ENCODE peak calls at places on chromosomes 12 and 14, in four cellular contexts. L is WTC11, S is K562, Q is A549. H is an unnamed sample.

GRCh38 chr14:100827751-100828447 is 2.0 kb downstream of the MEG3 start:
- DNase-seq in L (peak), S (peak), Q (no peak), H (no peak)

GRCh38 chr12:28021704-28022103 is 49.2 kb upstream of the PTHLH start:
- DNase-seq in L (no peak), S (no peak), Q (peak), H (peak)

GRCh38 chr12:122021822-122022392 is at the start of gene BCL7A:
- DNase-seq in L (peak), S (peak), Q (peak), H (peak)

GRCh38 chr12:11798856-11799530 is 149.5 kb downstream of the ETV6 start:
- DNase-seq in L (no peak), S (peak), Q (no peak), H (peak)

GRCh38 chr14:72700338-72701231 is 193.3 kb downstream of the DPF3 start:
- DNase-seq in L (no peak), S (no peak), Q (no peak), H (no peak)

GRCh38 chr12:104455594-104456416 is 943 bp upstream of the CHST11 start:
- DNase-seq in L (no peak), S (no peak), Q (no peak), H (no peak)

GRCh38 chr14:105908481-105908911 is 382.1 kb downstream of the TMEM121 start:
- DNase-seq in L (no peak), S (no peak), Q (no peak), H (no peak)

GRCh38 chr12:49824886-49825285 is 3.3 kb downstream of the NCKAP5L start:
- DNase-seq in L (no peak), S (no peak), Q (no peak), H (no peak)

GRCh38 chr14:77660754-77661153 is 44.3 kb upstream of the SPTLC2 start:
- DNase-seq in L (no peak), S (no peak), Q (no peak), H (no peak)

GRCh38 chr14:104685998-104686610 is 3.3 kb upstream of the INF2 start:
- DNase-seq in L (no peak), S (no peak), Q (no peak), H (no peak)

GRCh38 chr12:53530920-53531319 is 23.6 kb upstream of the NPFF start:
- DNase-seq in L (no peak), S (no peak), Q (no peak), H (no peak)

GRCh38 chr14:103848720-103849077 is 1.3 kb upstream of the PPP1R13B start:
- DNase-seq in L (no peak), S (no peak), Q (no peak), H (no peak)

DNA sequence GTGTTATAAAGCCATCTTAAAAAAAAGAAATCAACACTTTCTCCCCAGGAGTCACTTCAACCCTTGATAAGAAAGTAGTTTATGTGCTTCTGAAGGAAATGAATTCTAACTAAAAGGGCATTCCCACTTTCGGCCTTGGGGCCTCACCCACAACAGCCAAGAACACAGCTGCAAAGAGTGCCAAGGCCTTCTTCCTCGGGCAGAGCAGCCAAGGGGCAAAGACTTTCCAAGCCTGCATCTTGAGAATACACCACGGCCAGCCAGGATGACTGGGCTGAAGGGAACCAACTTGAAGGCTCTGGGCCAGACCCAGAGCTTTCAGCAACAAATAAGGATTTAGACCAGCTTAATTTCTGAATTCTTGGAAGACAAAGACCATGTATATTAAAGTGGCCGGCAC is 60.4 kb upstream of the FOXN3 start:
- DNase-seq in L (no peak), S (no peak), Q (no peak), H (no peak)
- TF ChIP-seq HMGXB4 in L (no peak), S (no peak), Q (no peak), H (no peak)

GRCh38 chr14:47917344-47917954 is 242.0 kb upstream of the MDGA2 start:
- DNase-seq in L (peak), S (no peak), Q (no peak), H (peak)
- TF ChIP-seq HMGXB4 in L (no peak), S (no peak), Q (no peak), H (no peak)

GRCh38 chr12:66661357-66661756 is 17.5 kb downstream of the GRIP1 start:
- DNase-seq in L (no peak), S (no peak), Q (no peak), H (no peak)
- TF ChIP-seq HMGXB4 in L (no peak), S (no peak), Q (no peak), H (no peak)

GRCh38 chr14:67446371-67447032 is 34.5 kb upstream of the PLEK2 start:
- DNase-seq in L (no peak), S (no peak), Q (no peak), H (no peak)
- TF ChIP-seq HMGXB4 in L (no peak), S (no peak), Q (no peak), H (no peak)

GRCh38 chr12:79206871-79207270 is 342.3 kb downstream of the SYT1 start:
- DNase-seq in L (no peak), S (no peak), Q (no peak), H (no peak)

DNA sequence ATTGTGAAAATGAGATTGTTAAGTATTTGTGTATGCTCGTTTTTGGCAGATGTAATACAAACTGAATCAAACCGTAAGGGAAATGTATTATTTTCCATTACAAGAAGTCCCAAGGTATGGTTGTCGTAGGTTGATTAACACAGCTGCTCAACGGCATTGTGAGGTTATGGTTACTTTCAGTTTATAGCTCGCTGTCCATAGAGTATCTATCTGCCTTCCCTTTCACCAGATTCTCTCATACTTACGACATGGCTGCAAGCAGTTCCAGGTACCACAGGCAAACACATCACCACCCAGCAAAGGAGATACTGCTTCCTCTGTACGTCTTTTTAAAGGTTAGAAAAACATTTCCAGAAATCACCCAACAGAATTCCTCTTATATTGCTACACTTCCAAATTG is 338.5 kb downstream of the SYT1 start:
- DNase-seq in L (no peak), S (no peak), Q (peak), H (no peak)
- TF ChIP-seq HMGXB4 in L (no peak), S (no peak), Q (no peak), H (no peak)

DNA sequence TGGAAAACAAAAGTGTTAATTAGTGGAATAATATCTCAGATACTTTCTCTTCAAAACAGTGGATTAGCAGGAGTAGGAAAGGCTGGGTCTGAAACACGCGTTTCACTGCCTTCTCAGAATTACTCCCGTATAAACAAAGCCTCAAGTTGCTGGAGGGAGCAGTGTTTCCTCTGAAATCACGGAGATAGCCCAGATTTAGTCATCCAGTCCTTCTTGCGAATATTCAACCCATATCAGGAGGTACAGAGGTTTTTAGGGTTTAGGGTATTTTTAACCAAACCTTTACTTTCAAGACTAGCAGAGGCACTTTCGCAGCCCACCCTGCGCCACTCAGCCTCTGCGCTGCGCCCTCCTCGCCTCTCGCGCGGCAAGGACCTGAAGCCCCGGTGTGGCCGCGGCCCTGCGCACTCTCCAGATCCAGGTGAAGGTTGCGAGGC is 2.1 kb upstream of the SAMD4A start:
- DNase-seq in L (no peak), S (peak), Q (no peak), H (peak)
- TF ChIP-seq HMGXB4 in L (no peak), S (no peak), Q (no peak), H (no peak)

GRCh38 chr14:93994919-93995682 is 2.0 kb upstream of the CCDC197 start:
- DNase-seq in L (peak), S (no peak), Q (peak), H (no peak)

GRCh38 chr14:93996130-93996695 is 888 bp upstream of the CCDC197 start:
- DNase-seq in L (no peak), S (no peak), Q (no peak), H (no peak)

GRCh38 chr14:93998871-93999403 is 1.8 kb downstream of the CCDC197 start:
- DNase-seq in L (no peak), S (no peak), Q (no peak), H (no peak)

GRCh38 chr14:93997933-93998870 is 1.1 kb downstream of the CCDC197 start:
- DNase-seq in L (no peak), S (no peak), Q (no peak), H (no peak)

DNA sequence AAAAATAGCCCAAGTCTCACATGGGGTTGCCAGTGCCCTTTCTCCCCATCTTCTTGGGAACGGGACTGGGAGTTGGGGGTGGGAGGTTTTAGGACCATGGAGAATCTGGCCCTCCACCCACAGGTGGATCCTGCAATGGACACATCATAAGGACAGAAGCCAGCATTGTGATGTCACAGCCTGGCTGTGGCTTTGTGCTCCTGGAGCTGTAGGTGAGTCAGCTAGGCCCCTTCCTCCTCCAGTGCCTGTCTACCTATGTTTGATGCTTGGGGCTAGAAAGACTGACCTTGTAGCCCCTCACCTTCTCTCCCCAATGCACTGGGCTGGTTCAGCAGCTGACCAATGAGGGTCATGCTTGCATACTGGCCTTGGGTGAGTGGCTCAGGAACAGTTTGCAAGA is at the start of gene CCDC197:
- DNase-seq in L (no peak), S (no peak), Q (no peak), H (no peak)
- TF ChIP-seq HMGXB4 in L (no peak), S (no peak), Q (no peak), H (no peak)